ENCODE peak calls at places on chromosomes 3 and 15, in seven cellular contexts. F, Y, R, V, I, Z and P are unnamed samples.

GRCh38 chr15:88610756-88611231 is 10.3 kb upstream of the AEN start:
- DNase-seq in F (peak; percentile 55), Y (peak; percentile 74), R (peak; percentile 64), V (peak; percentile 86), I (no peak), Z (no peak), P (peak; percentile 13)

GRCh38 chr15:49439678-49440375 is 16.8 kb downstream of the FGF7 start:
- DNase-seq in F (no peak), Y (no peak), R (no peak), V (no peak), I (no peak), Z (no peak), P (no peak)

GRCh38 chr3:167940241-167940640 is 155.5 kb downstream of the GOLIM4 start:
- DNase-seq in F (peak; percentile 21), Y (no peak), R (no peak), V (no peak), I (no peak), Z (no peak), P (no peak)

GRCh38 chr15:63985221-63986184 is 60.8 kb downstream of the DAPK2 start:
- DNase-seq in F (no peak), Y (no peak), R (no peak), V (no peak), I (no peak), Z (no peak), P (peak; percentile 12)

GRCh38 chr3:104412608-104413580 is 953.8 kb upstream of the ALCAM start:
- DNase-seq in F (no peak), Y (no peak), R (no peak), V (no peak), I (no peak), Z (peak; percentile 59), P (no peak)

GRCh38 chr3:143119009-143119914 is at the start of gene CHST2:
- DNase-seq in F (peak; percentile 85), Y (peak; percentile 77), R (peak; percentile 83), V (peak; percentile 91), I (no peak), Z (peak; percentile 55), P (peak; percentile 71)

GRCh38 chr15:35618260-35619188 is 72.6 kb upstream of the DPH6 start:
- DNase-seq in F (peak; percentile 33), Y (no peak), R (no peak), V (no peak), I (no peak), Z (no peak), P (no peak)

GRCh38 chr3:49723301-49723630 is 485 bp downstream of the GMPPB start:
- DNase-seq in F (peak; percentile 60), Y (no peak), R (peak; percentile 73), V (peak; percentile 61), I (no peak), Z (peak; percentile 56), P (peak; percentile 37)

GRCh38 chr3:26070854-26071253 is 281.0 kb downstream of the OXSM start:
- DNase-seq in F (no peak), Y (no peak), R (no peak), V (no peak), I (no peak), Z (no peak), P (no peak)

GRCh38 chr3:26074080-26074479 is 284.2 kb downstream of the OXSM start:
- DNase-seq in F (no peak), Y (no peak), R (no peak), V (no peak), I (no peak), Z (no peak), P (no peak)

GRCh38 chr3:26064297-26064696 is 274.4 kb downstream of the OXSM start:
- DNase-seq in F (no peak), Y (no peak), R (no peak), V (no peak), I (no peak), Z (no peak), P (no peak)

DNA sequence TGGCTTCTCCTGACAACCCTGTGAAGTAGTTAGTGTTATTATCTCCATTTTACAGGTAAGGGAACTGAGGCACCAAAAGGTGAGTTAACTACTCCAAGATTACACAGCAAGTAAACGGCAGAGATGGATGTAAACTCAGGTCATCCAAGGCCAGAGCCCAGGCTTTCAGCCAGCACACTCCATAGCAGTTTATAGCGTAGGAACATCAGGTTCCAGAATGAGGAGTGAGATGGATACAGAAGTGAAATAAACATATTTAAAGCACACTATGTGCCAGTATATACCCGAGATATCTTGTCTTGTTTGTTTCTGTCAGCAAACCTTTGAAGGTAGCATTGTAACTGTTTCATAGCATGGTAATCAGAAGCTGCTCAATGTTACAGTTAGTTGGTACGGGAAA is 279.0 kb downstream of the OXSM start:
- DNase-seq in F (no peak), Y (no peak), R (no peak), V (no peak), I (no peak), Z (no peak), P (no peak)
- H2AK5ac ChIP-seq in F (no peak overlapping the region), Y (no peak overlapping the region), R (no peak overlapping the region), V (no peak overlapping the region), I (no peak overlapping the region), Z (no peak overlapping the region), P (no peak overlapping the region)

DNA sequence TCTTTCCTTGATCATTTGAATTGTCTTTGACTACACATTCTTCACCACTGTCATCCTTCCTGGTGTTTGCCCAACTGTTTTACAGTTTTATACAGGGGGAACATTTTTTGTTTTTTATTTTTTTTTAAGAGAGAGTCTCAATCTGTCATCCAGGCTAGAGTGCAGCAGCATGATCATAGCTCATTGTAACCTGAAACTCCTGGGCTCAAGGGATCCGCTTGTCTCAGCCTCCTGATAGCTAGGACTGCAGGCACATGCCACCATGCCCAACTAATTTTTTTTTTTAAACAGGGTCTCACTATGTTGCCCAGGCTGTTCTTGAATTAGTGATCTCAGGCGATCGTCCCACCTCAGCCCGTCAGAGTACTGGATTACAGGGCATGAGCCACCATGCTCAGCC is 222.6 kb downstream of the BBX start:
- DNase-seq in F (no peak), Y (no peak), R (no peak), V (no peak), I (no peak), Z (no peak), P (no peak)
- H2AK5ac ChIP-seq in F (no peak overlapping the region), Y (no peak overlapping the region), R (no peak overlapping the region), V (no peak overlapping the region), I (no peak overlapping the region), Z (no peak overlapping the region), P (no peak overlapping the region)

GRCh38 chr15:61697796-61698195 is 362.5 kb downstream of the VPS13C start:
- DNase-seq in F (no peak), Y (no peak), R (no peak), V (no peak), I (no peak), Z (no peak), P (no peak)

GRCh38 chr15:61702224-61703120 is 357.8 kb downstream of the VPS13C start:
- DNase-seq in F (no peak), Y (no peak), R (peak; percentile 61), V (peak; percentile 48), I (peak; percentile 25), Z (no peak), P (no peak)

GRCh38 chr15:61701455-61701854 is 358.8 kb downstream of the VPS13C start:
- DNase-seq in F (no peak), Y (no peak), R (no peak), V (no peak), I (no peak), Z (no peak), P (no peak)

GRCh38 chr15:61700803-61701202 is 359.4 kb downstream of the VPS13C start:
- DNase-seq in F (no peak), Y (no peak), R (no peak), V (no peak), I (no peak), Z (no peak), P (no peak)
- H2AK5ac ChIP-seq in F (no peak overlapping the region), Y (no peak overlapping the region), R (no peak overlapping the region), V (no peak overlapping the region), I (no peak overlapping the region), Z (no peak overlapping the region), P (no peak overlapping the region)

GRCh38 chr3:147370316-147370715 is 36.0 kb downstream of the ZIC4 start:
- DNase-seq in F (no peak), Y (no peak), R (no peak), V (no peak), I (no peak), Z (no peak), P (no peak)

GRCh38 chr3:147368561-147369151 is 37.7 kb downstream of the ZIC4 start:
- DNase-seq in F (no peak), Y (no peak), R (no peak), V (no peak), I (no peak), Z (no peak), P (no peak)

GRCh38 chr3:147368151-147368550 is 38.2 kb downstream of the ZIC4 start:
- DNase-seq in F (no peak), Y (no peak), R (no peak), V (no peak), I (no peak), Z (no peak), P (no peak)

GRCh38 chr3:147369671-147370123 is 36.6 kb downstream of the ZIC4 start:
- DNase-seq in F (no peak), Y (no peak), R (peak; percentile 58), V (no peak), I (no peak), Z (no peak), P (no peak)

GRCh38 chr3:147369231-147369630 is 37.1 kb downstream of the ZIC4 start:
- DNase-seq in F (no peak), Y (no peak), R (no peak), V (no peak), I (no peak), Z (no peak), P (no peak)
- H2AK5ac ChIP-seq in F (no peak overlapping the region), Y (no peak overlapping the region), R (no peak overlapping the region), V (no peak overlapping the region), I (no peak overlapping the region), Z (no peak overlapping the region), P (no peak overlapping the region)

GRCh38 chr3:125351152-125351551 is 24.0 kb downstream of the ZNF148 start:
- DNase-seq in F (no peak), Y (no peak), R (no peak), V (no peak), I (no peak), Z (no peak), P (no peak)

GRCh38 chr3:125353659-125354058 is 21.5 kb downstream of the ZNF148 start:
- DNase-seq in F (no peak), Y (no peak), R (no peak), V (no peak), I (no peak), Z (no peak), P (no peak)

GRCh38 chr3:125350597-125350996 is 24.5 kb downstream of the ZNF148 start:
- DNase-seq in F (no peak), Y (no peak), R (no peak), V (no peak), I (no peak), Z (no peak), P (no peak)

GRCh38 chr3:125353128-125353527 is 22.0 kb downstream of the ZNF148 start:
- DNase-seq in F (peak; percentile 17), Y (no peak), R (no peak), V (no peak), I (no peak), Z (no peak), P (no peak)

DNA sequence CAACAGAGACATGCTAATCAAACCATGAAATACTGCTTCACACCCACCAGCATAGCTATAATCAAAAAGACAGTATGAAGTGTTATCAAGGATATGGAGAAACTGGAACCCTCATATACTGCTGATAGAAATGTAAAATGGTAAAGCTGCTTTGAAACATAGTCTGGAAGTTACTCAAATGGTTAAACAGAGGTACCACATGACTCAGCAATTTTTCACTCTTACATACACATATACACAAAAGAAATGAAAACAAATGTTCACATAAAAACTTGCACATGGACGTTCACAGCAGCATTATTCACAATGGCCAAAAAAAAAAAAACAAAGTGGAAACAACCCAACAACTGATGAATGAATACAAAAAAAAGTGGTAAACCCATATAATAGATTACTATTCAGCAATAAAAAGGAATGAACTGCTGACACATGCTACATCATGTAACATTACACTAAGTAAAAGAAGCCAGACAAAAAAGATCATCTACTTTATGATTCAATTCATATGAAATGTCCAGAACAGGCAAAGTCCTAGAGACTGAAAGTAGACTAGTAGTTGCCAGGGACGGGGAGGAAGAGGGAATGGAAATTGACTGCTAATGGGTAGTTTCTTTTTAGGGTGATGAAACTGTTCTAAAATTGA is 23.2 kb downstream of the ZNF148 start:
- DNase-seq in F (peak; percentile 47), Y (no peak), R (no peak), V (no peak), I (no peak), Z (no peak), P (peak; percentile 71)
- H2AK5ac ChIP-seq in F (no peak overlapping the region), Y (no peak overlapping the region), R (no peak overlapping the region), V (no peak overlapping the region), I (no peak overlapping the region), Z (no peak overlapping the region), P (no peak overlapping the region)